ENCODE peak calls at places on chromosomes 7 and 10, in four cellular contexts. K is fibroblast of lung, S is mammary epithelial cell, E is colonic mucosa. D is an unnamed sample.

GRCh38 chr7:140134039-140134438 is 42.7 kb downstream of the KDM7A start:
- DNase-seq in S (no peak), K (no peak), E (no peak), D (no peak)

GRCh38 chr7:2943851-2944601 is 99.6 kb downstream of the CARD11 start:
- DNase-seq in K (no peak), S (no peak), E (no peak), D (no peak)

GRCh38 chr7:68429376-68430117 is 1168.7 kb upstream of the AUTS2 start:
- DNase-seq in S (no peak), K (no peak), E (no peak), D (peak; percentile 19)

GRCh38 chr7:36606442-36607205 is 117.7 kb downstream of the AOAH start:
- DNase-seq in E (no peak), K (no peak), S (no peak), D (no peak)

GRCh38 chr10:114397651-114398145 is 6.6 kb downstream of the AFAP1L2 start:
- DNase-seq in E (no peak), K (peak; percentile 44), S (peak; percentile 83), D (no peak)

GRCh38 chr10:103609231-103610082 is 116.0 kb downstream of the NEURL1 start:
- DNase-seq in S (no peak), K (no peak), E (no peak), D (no peak)

GRCh38 chr10:131859341-131860020 is 41.3 kb upstream of the PPP2R2D start:
- DNase-seq in K (no peak), E (no peak), S (no peak), D (no peak)

GRCh38 chr7:157775560-157776332 is 438.9 kb downstream of the DNAJB6 start:
- DNase-seq in K (no peak), E (no peak), S (no peak), D (no peak)

GRCh38 chr10:16909271-16909767 is 92.1 kb upstream of the RSU1 start:
- DNase-seq in K (no peak), E (no peak), S (no peak), D (no peak)

GRCh38 chr7:5578441-5579024 is 154.9 kb upstream of the TNRC18 start:
- DNase-seq in E (no peak), S (no peak), K (no peak), D (no peak)

GRCh38 chr10:29443745-29444523 is 155.1 kb downstream of the LYZL1 start:
- DNase-seq in K (peak; percentile 20), S (peak; percentile 48), E (no peak), D (no peak)

GRCh38 chr7:113831509-113831908 is 87.3 kb downstream of the PPP1R3A start:
- DNase-seq in K (peak; percentile 66), E (no peak), S (no peak), D (no peak)

GRCh38 chr10:107790271-107790670 is 625.8 kb upstream of the SORCS1 start:
- DNase-seq in S (no peak), K (peak; percentile 3), E (no peak), D (no peak)

GRCh38 chr10:109958059-109958458 is 34.7 kb upstream of the XPNPEP1 start:
- DNase-seq in S (peak; percentile 46), K (no peak), E (no peak), D (no peak)

GRCh38 chr7:1857487-1858425 is 187.7 kb downstream of the ELFN1 start:
- DNase-seq in S (no peak), E (no peak), K (no peak), D (no peak)

GRCh38 chr7:29843106-29843505 is 36.8 kb downstream of the WIPF3 start:
- DNase-seq in K (no peak), E (no peak), S (no peak), D (no peak)

GRCh38 chr7:17406756-17407155 is 108.3 kb downstream of the AHR start:
- DNase-seq in K (peak; percentile 62), E (no peak), S (no peak), D (no peak)

GRCh38 chr10:109992485-109992884 is 15.3 kb upstream of the ADD3 start:
- DNase-seq in K (peak; percentile 53), E (no peak), S (no peak), D (no peak)

GRCh38 chr10:32987172-32987571 is 29.1 kb upstream of the ITGB1 start:
- DNase-seq in S (no peak), K (no peak), E (no peak), D (no peak)

GRCh38 chr10:113000876-113001598 is 51.0 kb downstream of the TCF7L2 start:
- DNase-seq in E (peak; percentile 37), K (no peak), S (peak; percentile 61), D (no peak)

GRCh38 chr7:152667900-152668440 is 8.0 kb downstream of the XRCC2 start:
- DNase-seq in S (peak; percentile 23), E (no peak), K (no peak), D (no peak)

GRCh38 chr7:158407581-158408331 is 179.9 kb downstream of the PTPRN2 start:
- DNase-seq in S (peak; percentile 11), K (peak; percentile 24), E (no peak), D (no peak)

GRCh38 chr7:124686543-124687161 is 78.9 kb downstream of the GPR37 start:
- DNase-seq in E (no peak), K (no peak), S (no peak), D (no peak)

GRCh38 chr10:127041561-127041960 is 136.3 kb downstream of the DOCK1 start:
- DNase-seq in E (peak; percentile 7), K (peak; percentile 98), S (peak; percentile 90), D (no peak)

GRCh38 chr10:33216661-33217427 is 117.6 kb downstream of the NRP1 start:
- DNase-seq in K (no peak), S (peak; percentile 76), E (no peak), D (no peak)

GRCh38 chr7:7185382-7185989 is 3.1 kb downstream of the C1GALT1 start:
- DNase-seq in S (no peak), E (no peak), K (no peak), D (no peak)

GRCh38 chr10:878333-878753 is 53.2 kb downstream of the LARP4B start:
- DNase-seq in E (no peak), S (no peak), K (peak; percentile 89), D (no peak)

GRCh38 chr10:22618081-22618785 is 96.1 kb downstream of the PIP4K2A start:
- DNase-seq in K (no peak), E (no peak), S (no peak), D (no peak)

GRCh38 chr10:63703113-63703670 is 182.0 kb downstream of the REEP3 start:
- DNase-seq in K (peak; percentile 76), S (no peak), E (no peak), D (no peak)

GRCh38 chr10:33661580-33662269 is 327.3 kb upstream of the NRP1 start:
- DNase-seq in S (peak; percentile 66), K (no peak), E (peak; percentile 50), D (peak; percentile 25)

GRCh38 chr10:53786236-53786635 is 1013.7 kb upstream of the MBL2 start:
- DNase-seq in S (no peak), E (no peak), K (no peak), D (no peak)

DNA sequence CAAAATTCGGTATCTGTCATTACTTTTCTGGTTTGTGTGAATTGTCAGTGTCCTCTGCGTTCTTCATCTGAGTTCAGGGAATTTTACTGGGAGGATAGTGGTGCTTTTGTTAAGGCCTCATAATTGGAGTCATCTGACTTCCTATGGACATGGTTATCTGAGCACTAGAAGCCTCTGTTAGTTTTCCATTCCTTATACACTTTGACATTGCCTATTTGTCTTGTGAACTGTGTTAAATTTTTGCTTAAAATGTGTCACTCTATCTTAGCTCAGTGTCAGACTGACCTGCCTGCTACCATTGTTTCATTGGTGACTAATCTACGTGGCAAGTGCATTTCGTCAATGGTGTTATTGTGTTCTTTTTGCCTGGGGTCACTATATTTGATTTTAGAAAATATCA is 253.3 kb downstream of the SEMA3A start:
- DNase-seq in S (no peak), K (no peak), E (no peak), D (no peak)
- H3K27ac ChIP-seq in S (no peak overlapping the region), K (no peak overlapping the region), E (no peak overlapping the region), D (no peak overlapping the region)

GRCh38 chr10:128095753-128096469 is 30.3 kb downstream of the MKI67 start:
- DNase-seq in K (no peak), E (no peak), S (no peak), D (no peak)
- H3K27ac ChIP-seq in K (no peak overlapping the region), E (no peak overlapping the region), S (no peak overlapping the region), D (no peak overlapping the region)

GRCh38 chr10:71247804-71248203 is 35.4 kb downstream of the UNC5B start:
- DNase-seq in K (no peak), S (no peak), E (no peak), D (no peak)
- H3K27ac ChIP-seq in K (no peak overlapping the region), S (peak overlapping the region; percentile 71), E (peak overlapping the region; percentile 84), D (no peak overlapping the region)

DNA sequence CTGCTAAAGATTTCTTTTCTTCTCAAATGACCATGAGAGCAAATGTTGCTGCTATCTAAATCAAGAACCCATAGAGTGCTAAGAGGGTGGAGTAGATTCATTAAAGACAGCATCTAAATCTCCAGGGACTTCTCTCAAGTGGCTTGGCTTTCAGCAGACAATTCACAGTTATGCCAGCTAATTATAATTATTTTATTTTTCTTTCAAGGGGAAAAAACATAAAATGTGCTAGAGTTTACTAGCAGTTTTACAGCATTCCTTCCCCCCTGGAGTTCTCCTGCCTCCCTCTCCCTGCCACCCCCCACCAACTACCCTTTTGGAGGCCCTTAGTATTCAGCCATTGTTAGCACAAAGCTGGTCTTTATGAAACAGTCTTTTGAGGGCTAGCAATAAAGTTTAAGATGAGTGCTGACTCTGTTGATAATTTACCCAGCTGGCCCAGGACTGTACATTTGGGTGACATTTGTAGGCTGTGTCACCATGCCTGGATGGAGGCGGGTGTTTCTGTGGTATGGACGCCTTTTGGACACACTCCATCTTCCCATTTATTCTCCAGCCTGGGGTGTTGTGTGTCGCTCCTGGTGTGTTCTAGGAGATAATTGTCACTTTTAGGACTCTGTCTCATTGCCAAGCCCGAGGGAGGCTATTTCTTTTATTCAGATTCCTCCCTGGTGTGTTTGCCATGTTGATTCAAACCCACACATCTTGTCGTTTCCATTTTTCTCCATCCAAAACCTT is 160.2 kb downstream of the CREB5 start:
- DNase-seq in K (no peak), S (no peak), E (peak; percentile 25), D (no peak)
- H3K27ac ChIP-seq in K (no peak overlapping the region), S (no peak overlapping the region), E (no peak overlapping the region), D (no peak overlapping the region)

GRCh38 chr7:141679014-141679413 is 23.0 kb downstream of the DENND11 start:
- DNase-seq in K (no peak), E (no peak), S (no peak), D (no peak)
- H3K27ac ChIP-seq in K (no peak overlapping the region), E (no peak overlapping the region), S (no peak overlapping the region), D (no peak overlapping the region)

D was measured in caudate nucleus.